ENCODE peak calls at places on chromosomes 12 and 14, in nine cellular contexts. Y is stimulated activated CD8-positive, alpha-beta memory T cell treated with anti-CD3 and anti-CD28 coated beads, Interleukin-12 subunit alpha, Interleukin-12 subunit beta, amount 100 ng/mL, for 1 hour; N is activated naive CD4-positive, alpha-beta T cell treated with anti-CD3 and anti-CD28 coated beads, Interleukin-2, amount 50 U/mL, for 72 hours; P is head of caudate nucleus; D is astrocyte of the cerebellum; B is GM18507; M is glutamatergic neuron; G is COR-L47; Z is AG10803. H is an unnamed sample.

GRCh38 chr14:54881235-54881760 is 21.3 kb downstream of the GCH1 start:
- DNase-seq in D (peak), M (no peak), Z (peak), B (no peak), N (peak), Y (no peak), P (no peak), G (no peak), H (no peak)

GRCh38 chr12:109952873-109953272 is 43.3 kb downstream of the GIT2 start:
- DNase-seq in M (no peak), P (no peak), G (no peak), N (no peak), B (no peak), D (no peak), Z (no peak), Y (no peak), H (no peak)

GRCh38 chr12:92821142-92821541 is 108.0 kb downstream of the EEA1 start:
- DNase-seq in D (no peak), N (no peak), P (no peak), Z (no peak), M (no peak), B (no peak), Y (no peak), G (no peak), H (no peak)

GRCh38 chr14:100104523-100105300 is 39.5 kb downstream of the EVL start:
- DNase-seq in Z (no peak), P (no peak), Y (no peak), M (no peak), B (no peak), N (no peak), G (no peak), D (peak), H (no peak)

GRCh38 chr12:79983969-79984629 is 49.2 kb upstream of the PPP1R12A start:
- DNase-seq in Z (peak), N (no peak), P (no peak), M (no peak), D (no peak), G (no peak), B (no peak), Y (no peak), H (no peak)

GRCh38 chr14:103518416-103519042 is 4.1 kb downstream of the CKB start:
- DNase-seq in P (peak), M (peak), Z (peak), Y (peak), B (peak), G (peak), D (no peak), N (peak), H (peak)

GRCh38 chr14:30296956-30297405 is 262.0 kb upstream of the G2E3 start:
- DNase-seq in D (no peak), N (no peak), Y (no peak), M (no peak), G (no peak), Z (no peak), P (no peak), B (no peak), H (no peak)

GRCh38 chr12:49880756-49881390 is 22.8 kb downstream of the FAIM2 start:
- DNase-seq in B (no peak), N (no peak), P (peak), Z (no peak), Y (no peak), M (no peak), D (no peak), G (no peak), H (no peak)

GRCh38 chr12:78725951-78726550 is 138.5 kb upstream of the SYT1 start:
- DNase-seq in P (no peak), Z (peak), D (no peak), Y (no peak), B (no peak), N (no peak), G (peak), M (no peak), H (no peak)

GRCh38 chr14:67276131-67276530 is 34.9 kb downstream of the PALS1 start:
- DNase-seq in D (no peak), G (no peak), Y (no peak), M (no peak), B (no peak), P (no peak), Z (no peak), N (no peak), H (no peak)

GRCh38 chr14:74133833-74134481 is 49.2 kb downstream of the LIN52 start:
- DNase-seq in B (no peak), Y (no peak), N (no peak), P (no peak), Z (no peak), D (no peak), M (no peak), G (no peak), H (peak)

GRCh38 chr12:132021031-132021871 is 71.5 kb downstream of the EP400 start:
- DNase-seq in Y (no peak), N (no peak), B (no peak), Z (no peak), D (no peak), P (no peak), G (no peak), M (no peak), H (no peak)

GRCh38 chr12:76033116-76034001 is 1.8 kb upstream of the PHLDA1 start:
- DNase-seq in Y (no peak), M (no peak), Z (peak), P (no peak), N (no peak), D (no peak), B (no peak), G (no peak), H (no peak)

GRCh38 chr14:92694807-92695206 is 53.6 kb downstream of the LGMN start:
- DNase-seq in Y (no peak), P (no peak), G (no peak), D (no peak), M (no peak), Z (no peak), N (no peak), B (no peak), H (no peak)

GRCh38 chr12:52207895-52208294 is 16.1 kb upstream of the KRT80 start:
- DNase-seq in D (no peak), N (no peak), B (no peak), G (peak), Z (peak), P (no peak), Y (no peak), M (peak), H (no peak)

GRCh38 chr12:106126441-106127288 is 12.1 kb downstream of the NUAK1 start:
- DNase-seq in Y (no peak), B (no peak), M (no peak), N (no peak), D (no peak), Z (peak), G (no peak), P (no peak), H (no peak)

GRCh38 chr12:14962180-14962579 is 779 bp upstream of the ARHGDIB start:
- DNase-seq in B (no peak), D (no peak), Y (no peak), P (no peak), M (no peak), G (no peak), Z (no peak), N (no peak), H (no peak)

GRCh38 chr12:111673503-111673902 is 12.3 kb downstream of the BRAP start:
- DNase-seq in P (no peak), Y (no peak), G (no peak), D (no peak), B (no peak), Z (peak), N (no peak), M (no peak), H (no peak)

GRCh38 chr14:105487449-105487985 is 831 bp downstream of the CRIP1 start:
- DNase-seq in G (no peak), N (peak), M (no peak), Z (no peak), B (no peak), D (no peak), Y (peak), P (no peak), H (no peak)